ENCODE peak calls at places on chromosomes 12 and 14, in six cellular contexts. Y, K, W, P, B and F are unnamed samples.

GRCh38 chr12:18982226-18982949 is 147.1 kb upstream of the PLEKHA5 start:
- DNase-seq in Y (no peak), K (no peak), W (no peak), P (no peak), B (no peak), F (no peak)

GRCh38 chr14:78863143-78863542 is 693.0 kb downstream of the NRXN3 start:
- DNase-seq in Y (no peak), K (no peak), W (peak; percentile 86), P (no peak), B (no peak), F (peak; percentile 51)

GRCh38 chr14:61542848-61543790 is 152.2 kb upstream of the HIF1A start:
- DNase-seq in Y (no peak), K (no peak), W (peak; percentile 39), P (no peak), B (peak; percentile 52), F (peak; percentile 60)

GRCh38 chr14:54489318-54489683 is 521 bp upstream of the GMFB start:
- DNase-seq in Y (no peak), K (no peak), W (no peak), P (no peak), B (no peak), F (no peak)

GRCh38 chr12:110141389-110141788 is 17.2 kb downstream of the IFT81 start:
- DNase-seq in Y (peak; percentile 86), K (peak; percentile 8), W (no peak), P (no peak), B (peak; percentile 39), F (peak; percentile 93)

GRCh38 chr12:6321905-6322304 is 11.4 kb downstream of the PLEKHG6 start:
- DNase-seq in Y (no peak), K (no peak), W (no peak), P (no peak), B (no peak), F (no peak)

GRCh38 chr12:24060089-24060488 is 110.6 kb upstream of the SOX5 start:
- DNase-seq in Y (no peak), K (no peak), W (no peak), P (no peak), B (no peak), F (no peak)

GRCh38 chr12:57846285-57846576 is 298 bp downstream of the CTDSP2 start:
- DNase-seq in Y (no peak), K (no peak), W (no peak), P (no peak), B (no peak), F (no peak)

GRCh38 chr12:93376436-93377251 is 1.1 kb upstream of the NUDT4 start:
- DNase-seq in Y (no peak), K (no peak), W (peak; percentile 88), P (no peak), B (peak; percentile 36), F (peak; percentile 54)

GRCh38 chr12:118790578-118790977 is 190.8 kb upstream of the SRRM4 start:
- DNase-seq in Y (no peak), K (no peak), W (no peak), P (no peak), B (no peak), F (no peak)

GRCh38 chr14:94707494-94707893 is 62.4 kb downstream of the GSC start:
- DNase-seq in Y (no peak), K (no peak), W (peak; percentile 95), P (no peak), B (no peak), F (no peak)
- TF ChIP-seq CTCF in Y (no peak), K (no peak), W (peak; percentile 72), P (no peak), B (no peak), F (no peak)

GRCh38 chr12:52193991-52194390 is 2.2 kb upstream of the KRT80 start:
- DNase-seq in Y (no peak), K (no peak), W (no peak), P (no peak), B (no peak), F (no peak)

GRCh38 chr12:52195065-52195730 is 3.4 kb upstream of the KRT80 start:
- DNase-seq in Y (no peak), K (no peak), W (no peak), P (no peak), B (no peak), F (no peak)

GRCh38 chr12:52189376-52190174 is 2.2 kb downstream of the KRT80 start:
- DNase-seq in Y (no peak), K (no peak), W (no peak), P (no peak), B (no peak), F (no peak)

GRCh38 chr12:52190860-52191729 is 719 bp downstream of the KRT80 start:
- DNase-seq in Y (no peak), K (no peak), W (no peak), P (no peak), B (peak; percentile 43), F (no peak)

DNA sequence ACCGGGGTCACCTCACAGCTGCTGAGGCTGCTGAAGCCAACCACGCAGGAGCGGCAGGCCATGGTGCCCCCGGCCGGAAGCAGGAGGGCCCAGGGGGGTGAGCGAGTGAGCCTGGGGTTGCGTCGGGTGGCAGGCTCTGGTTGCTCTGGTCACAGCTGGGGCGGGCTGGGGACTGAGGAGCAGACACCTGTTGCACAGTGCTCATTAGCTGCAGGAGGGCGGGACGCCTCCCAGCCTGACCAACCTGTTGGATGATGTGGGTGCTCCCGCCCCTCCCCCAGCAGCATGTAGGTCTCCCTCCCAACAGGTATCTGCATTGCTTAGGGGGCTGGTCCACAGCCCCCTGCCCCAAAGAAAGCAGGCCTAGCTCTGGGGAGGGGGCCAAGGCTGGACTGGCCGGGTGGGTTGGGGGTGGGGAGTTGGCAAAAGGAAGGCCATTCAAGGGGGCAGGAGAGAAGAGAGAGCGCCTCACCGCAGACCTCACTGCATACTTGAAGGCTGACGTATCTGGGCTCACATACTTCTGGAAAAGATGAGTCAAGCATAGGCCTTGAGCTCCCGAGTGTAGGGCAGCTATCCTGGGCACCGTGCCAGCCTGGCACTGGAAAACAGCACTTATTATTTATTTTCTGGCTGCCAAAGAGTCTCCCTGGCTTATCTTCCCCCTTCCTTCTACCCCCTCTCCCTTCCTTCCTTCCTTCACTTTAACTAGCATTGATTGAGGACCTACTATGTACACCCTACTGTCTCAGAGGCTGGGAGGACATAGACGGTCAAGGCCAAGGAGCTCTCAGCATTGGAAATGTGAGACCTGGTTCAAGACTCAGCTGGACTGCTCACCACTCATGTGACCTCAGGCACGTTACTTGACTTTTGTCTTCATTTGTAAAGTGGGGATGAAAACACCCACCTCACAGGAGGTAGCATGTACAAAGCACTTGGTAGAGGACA is at the start of gene KRT80:
- DNase-seq in Y (peak; percentile 99), K (peak; percentile 89), W (no peak), P (no peak), B (peak; percentile 97), F (peak; percentile 98)
- H3K4me3 ChIP-seq in Y (no peak within 1 kb of the TSS), K (no peak within 1 kb of the TSS), W (no peak within 1 kb of the TSS), P (no peak within 1 kb of the TSS), B (no peak within 1 kb of the TSS), F (no peak within 1 kb of the TSS)

GRCh38 chr12:5076761-5077160 is 33.1 kb downstream of the KCNA5 start:
- DNase-seq in Y (no peak), K (no peak), W (no peak), P (no peak), B (no peak), F (no peak)

GRCh38 chr12:5073054-5073453 is 29.4 kb downstream of the KCNA5 start:
- DNase-seq in Y (no peak), K (no peak), W (no peak), P (no peak), B (no peak), F (no peak)

GRCh38 chr12:5071496-5071895 is 27.8 kb downstream of the KCNA5 start:
- DNase-seq in Y (no peak), K (no peak), W (no peak), P (no peak), B (no peak), F (no peak)

GRCh38 chr12:5072326-5072725 is 28.6 kb downstream of the KCNA5 start:
- DNase-seq in Y (no peak), K (no peak), W (no peak), P (no peak), B (no peak), F (no peak)

GRCh38 chr12:5073838-5074237 is 30.2 kb downstream of the KCNA5 start:
- DNase-seq in Y (no peak), K (no peak), W (peak; percentile 80), P (no peak), B (no peak), F (peak; percentile 4)
- TF ChIP-seq CTCF in Y (peak; percentile 50), K (no peak), W (peak; percentile 82), P (peak; percentile 28), B (no peak), F (peak; percentile 24)

GRCh38 chr14:95520346-95520745 is 3.9 kb upstream of the SYNE3 start:
- DNase-seq in Y (no peak), K (no peak), W (no peak), P (no peak), B (peak; percentile 55), F (no peak)

GRCh38 chr14:95519699-95520098 is 3.2 kb upstream of the SYNE3 start:
- DNase-seq in Y (peak; percentile 73), K (peak; percentile 85), W (no peak), P (no peak), B (peak; percentile 69), F (peak; percentile 90)

GRCh38 chr14:95515523-95516517 is 630 bp downstream of the SYNE3 start:
- DNase-seq in Y (no peak), K (peak; percentile 77), W (peak; percentile 89), P (peak; percentile 84), B (peak; percentile 72), F (no peak)

GRCh38 chr14:95516554-95517209 is at the start of gene SYNE3:
- DNase-seq in Y (no peak), K (no peak), W (peak; percentile 71), P (no peak), B (no peak), F (no peak)

GRCh38 chr14:95518045-95518751 is 1.7 kb upstream of the SYNE3 start:
- DNase-seq in Y (no peak), K (no peak), W (no peak), P (no peak), B (no peak), F (no peak)
- H3K4me3 ChIP-seq in Y (no peak overlapping the region), K (no peak overlapping the region), W (no peak overlapping the region), P (peak overlapping the region; percentile 66), B (no peak overlapping the region), F (no peak overlapping the region)

GRCh38 chr12:54824402-54824801 is 29.9 kb upstream of the MUCL1 start:
- DNase-seq in Y (no peak), K (no peak), W (no peak), P (no peak), B (no peak), F (no peak)
- TF ChIP-seq CTCF in Y (no peak), K (peak; percentile 36), W (peak; percentile 67), P (peak; percentile 40), B (no peak), F (peak; percentile 10)

DNA sequence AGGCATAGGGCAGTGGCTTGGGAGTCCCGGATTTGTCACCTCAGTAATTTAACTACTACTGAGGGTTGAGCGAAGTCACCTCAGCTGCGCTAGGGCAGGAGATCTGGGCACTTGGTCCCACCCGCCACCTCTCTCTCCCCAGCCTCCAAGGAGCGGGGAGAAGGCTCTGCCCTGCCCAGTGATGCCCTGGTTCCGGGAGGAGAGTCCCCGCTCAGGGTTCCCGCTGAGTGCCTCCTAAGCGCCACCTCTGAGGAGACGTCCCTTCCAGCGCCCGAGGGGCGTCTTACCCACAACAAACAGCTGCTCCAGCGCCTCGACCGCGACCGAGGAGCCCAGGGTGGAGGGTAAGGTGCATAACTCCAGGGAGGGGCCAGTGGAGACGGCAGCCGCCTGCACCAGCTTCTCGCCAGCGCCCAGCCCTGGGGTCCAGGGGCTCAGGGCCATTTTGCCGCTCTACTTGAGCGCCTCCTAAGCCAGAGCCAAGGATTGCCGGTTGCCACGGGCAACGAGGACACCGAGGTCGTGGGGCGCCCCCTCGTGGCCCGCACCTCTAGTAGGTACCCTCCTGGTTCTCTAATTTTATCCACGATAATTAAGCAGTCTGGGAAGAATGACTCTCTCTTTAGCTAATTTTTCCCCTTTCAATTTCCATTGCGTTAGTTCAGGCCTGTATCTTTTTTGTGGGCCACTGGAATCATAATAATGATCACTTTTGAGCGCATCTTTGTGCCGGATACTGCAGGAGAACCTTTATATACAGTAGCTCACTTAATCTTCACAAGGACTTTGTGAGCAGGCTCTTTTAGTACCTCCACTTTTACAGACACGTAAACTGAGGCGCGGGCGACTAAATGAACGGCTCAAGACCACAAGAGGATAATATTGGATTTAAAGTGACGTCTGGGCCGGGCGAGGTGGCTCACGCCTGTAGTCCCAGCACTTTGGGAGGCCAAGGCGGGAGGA is at the start of gene CCDC175:
- DNase-seq in Y (peak; percentile 21), K (peak; percentile 57), W (peak; percentile 96), P (peak; percentile 35), B (peak; percentile 93), F (peak; percentile 67)
- H3K4me3 ChIP-seq in Y (peak within 1 kb of the TSS; percentile 34), K (peak within 1 kb of the TSS; percentile 48), W (peak within 1 kb of the TSS; percentile 81), P (peak within 1 kb of the TSS; percentile 42), B (peak within 1 kb of the TSS; percentile 43), F (peak within 1 kb of the TSS; percentile 35)